ENCODE peak calls at places on chromosomes 3 and 15, in ten cellular contexts. One of them, this sample, is unnamed.

GRCh38 chr3:67906256-67906655 is 251.8 kb upstream of the SUCLG2 start:
- DNase-seq in activated CD4-positive, alpha-beta T cell treated with anti-CD3 and anti-CD28 coated beads, Interleukin-2, amount 10 ng/mL, durations not matched to agents 7 days and 5 days: no peak
- DNase-seq in HT-29: no peak
- DNase-seq in HL-60: no peak
- DNase-seq in neural crest cell: no peak
- DNase-seq in activated CD8-positive, alpha-beta memory T cell treated with anti-CD3 and anti-CD28 coated beads for 1 hour: no peak
- DNase-seq in NCI-H1417: no peak
- DNase-seq in stimulated activated CD4-positive, alpha-beta T cell treated with anti-CD3 and anti-CD28 coated beads, Interleukin-12 subunit alpha, Interleukin-12 subunit beta, amount 100 ng/mL, for 4 hours: no peak
- DNase-seq in cardiac fibroblast: no peak
- DNase-seq in amygdala: no peak
- DNase-seq in this sample: no peak

GRCh38 chr15:100008258-100008657 is 275.0 kb upstream of the LYSMD4 start:
- DNase-seq in activated CD4-positive, alpha-beta T cell treated with anti-CD3 and anti-CD28 coated beads, Interleukin-2, amount 10 ng/mL, durations not matched to agents 7 days and 5 days: no peak
- DNase-seq in HT-29: no peak
- DNase-seq in HL-60: no peak
- DNase-seq in neural crest cell: no peak
- DNase-seq in activated CD8-positive, alpha-beta memory T cell treated with anti-CD3 and anti-CD28 coated beads for 1 hour: no peak
- DNase-seq in NCI-H1417: no peak
- DNase-seq in stimulated activated CD4-positive, alpha-beta T cell treated with anti-CD3 and anti-CD28 coated beads, Interleukin-12 subunit alpha, Interleukin-12 subunit beta, amount 100 ng/mL, for 4 hours: no peak
- DNase-seq in cardiac fibroblast: no peak
- DNase-seq in amygdala: no peak
- DNase-seq in this sample: no peak

GRCh38 chr3:133472242-133472641 is 72.4 kb downstream of the BFSP2 start:
- DNase-seq in activated CD4-positive, alpha-beta T cell treated with anti-CD3 and anti-CD28 coated beads, Interleukin-2, amount 10 ng/mL, durations not matched to agents 7 days and 5 days: no peak
- DNase-seq in HT-29: peak
- DNase-seq in HL-60: no peak
- DNase-seq in neural crest cell: peak
- DNase-seq in activated CD8-positive, alpha-beta memory T cell treated with anti-CD3 and anti-CD28 coated beads for 1 hour: no peak
- DNase-seq in NCI-H1417: no peak
- DNase-seq in stimulated activated CD4-positive, alpha-beta T cell treated with anti-CD3 and anti-CD28 coated beads, Interleukin-12 subunit alpha, Interleukin-12 subunit beta, amount 100 ng/mL, for 4 hours: no peak
- DNase-seq in cardiac fibroblast: no peak
- DNase-seq in amygdala: no peak
- DNase-seq in this sample: no peak

GRCh38 chr3:65787827-65788226 is 250.9 kb downstream of the MAGI1 start:
- DNase-seq in activated CD4-positive, alpha-beta T cell treated with anti-CD3 and anti-CD28 coated beads, Interleukin-2, amount 10 ng/mL, durations not matched to agents 7 days and 5 days: no peak
- DNase-seq in HT-29: no peak
- DNase-seq in HL-60: no peak
- DNase-seq in neural crest cell: no peak
- DNase-seq in activated CD8-positive, alpha-beta memory T cell treated with anti-CD3 and anti-CD28 coated beads for 1 hour: no peak
- DNase-seq in NCI-H1417: no peak
- DNase-seq in stimulated activated CD4-positive, alpha-beta T cell treated with anti-CD3 and anti-CD28 coated beads, Interleukin-12 subunit alpha, Interleukin-12 subunit beta, amount 100 ng/mL, for 4 hours: no peak
- DNase-seq in cardiac fibroblast: no peak
- DNase-seq in amygdala: no peak
- DNase-seq in this sample: no peak

GRCh38 chr15:39273805-39274411 is 307.0 kb upstream of the THBS1 start:
- DNase-seq in activated CD4-positive, alpha-beta T cell treated with anti-CD3 and anti-CD28 coated beads, Interleukin-2, amount 10 ng/mL, durations not matched to agents 7 days and 5 days: no peak
- DNase-seq in HT-29: peak
- DNase-seq in HL-60: no peak
- DNase-seq in neural crest cell: no peak
- DNase-seq in activated CD8-positive, alpha-beta memory T cell treated with anti-CD3 and anti-CD28 coated beads for 1 hour: no peak
- DNase-seq in NCI-H1417: peak
- DNase-seq in stimulated activated CD4-positive, alpha-beta T cell treated with anti-CD3 and anti-CD28 coated beads, Interleukin-12 subunit alpha, Interleukin-12 subunit beta, amount 100 ng/mL, for 4 hours: no peak
- DNase-seq in cardiac fibroblast: peak
- DNase-seq in amygdala: no peak
- DNase-seq in this sample: peak

GRCh38 chr3:45441570-45442313 is 53.4 kb downstream of the LARS2 start:
- DNase-seq in activated CD4-positive, alpha-beta T cell treated with anti-CD3 and anti-CD28 coated beads, Interleukin-2, amount 10 ng/mL, durations not matched to agents 7 days and 5 days: no peak
- DNase-seq in HT-29: no peak
- DNase-seq in HL-60: no peak
- DNase-seq in neural crest cell: no peak
- DNase-seq in activated CD8-positive, alpha-beta memory T cell treated with anti-CD3 and anti-CD28 coated beads for 1 hour: no peak
- DNase-seq in NCI-H1417: no peak
- DNase-seq in stimulated activated CD4-positive, alpha-beta T cell treated with anti-CD3 and anti-CD28 coated beads, Interleukin-12 subunit alpha, Interleukin-12 subunit beta, amount 100 ng/mL, for 4 hours: no peak
- DNase-seq in cardiac fibroblast: no peak
- DNase-seq in amygdala: no peak
- DNase-seq in this sample: no peak

GRCh38 chr3:144259267-144259666 is 287.6 kb downstream of the DIPK2A start:
- DNase-seq in activated CD4-positive, alpha-beta T cell treated with anti-CD3 and anti-CD28 coated beads, Interleukin-2, amount 10 ng/mL, durations not matched to agents 7 days and 5 days: no peak
- DNase-seq in HT-29: no peak
- DNase-seq in HL-60: no peak
- DNase-seq in neural crest cell: no peak
- DNase-seq in activated CD8-positive, alpha-beta memory T cell treated with anti-CD3 and anti-CD28 coated beads for 1 hour: no peak
- DNase-seq in NCI-H1417: peak
- DNase-seq in stimulated activated CD4-positive, alpha-beta T cell treated with anti-CD3 and anti-CD28 coated beads, Interleukin-12 subunit alpha, Interleukin-12 subunit beta, amount 100 ng/mL, for 4 hours: no peak
- DNase-seq in cardiac fibroblast: no peak
- DNase-seq in amygdala: no peak
- DNase-seq in this sample: no peak

GRCh38 chr3:126181398-126181725 is 976 bp upstream of the ALDH1L1 start:
- DNase-seq in activated CD4-positive, alpha-beta T cell treated with anti-CD3 and anti-CD28 coated beads, Interleukin-2, amount 10 ng/mL, durations not matched to agents 7 days and 5 days: no peak
- DNase-seq in HT-29: no peak
- DNase-seq in HL-60: no peak
- DNase-seq in neural crest cell: no peak
- DNase-seq in activated CD8-positive, alpha-beta memory T cell treated with anti-CD3 and anti-CD28 coated beads for 1 hour: no peak
- DNase-seq in NCI-H1417: no peak
- DNase-seq in stimulated activated CD4-positive, alpha-beta T cell treated with anti-CD3 and anti-CD28 coated beads, Interleukin-12 subunit alpha, Interleukin-12 subunit beta, amount 100 ng/mL, for 4 hours: no peak
- DNase-seq in cardiac fibroblast: no peak
- DNase-seq in amygdala: no peak
- DNase-seq in this sample: no peak

GRCh38 chr15:92025717-92026270 is 172.3 kb downstream of the SLCO3A1 start:
- DNase-seq in activated CD4-positive, alpha-beta T cell treated with anti-CD3 and anti-CD28 coated beads, Interleukin-2, amount 10 ng/mL, durations not matched to agents 7 days and 5 days: no peak
- DNase-seq in HT-29: no peak
- DNase-seq in HL-60: no peak
- DNase-seq in neural crest cell: no peak
- DNase-seq in activated CD8-positive, alpha-beta memory T cell treated with anti-CD3 and anti-CD28 coated beads for 1 hour: no peak
- DNase-seq in NCI-H1417: no peak
- DNase-seq in stimulated activated CD4-positive, alpha-beta T cell treated with anti-CD3 and anti-CD28 coated beads, Interleukin-12 subunit alpha, Interleukin-12 subunit beta, amount 100 ng/mL, for 4 hours: no peak
- DNase-seq in cardiac fibroblast: no peak
- DNase-seq in amygdala: no peak
- DNase-seq in this sample: no peak

GRCh38 chr15:61379005-61379404 is 149.9 kb upstream of the RORA start:
- DNase-seq in activated CD4-positive, alpha-beta T cell treated with anti-CD3 and anti-CD28 coated beads, Interleukin-2, amount 10 ng/mL, durations not matched to agents 7 days and 5 days: no peak
- DNase-seq in HT-29: no peak
- DNase-seq in HL-60: no peak
- DNase-seq in neural crest cell: no peak
- DNase-seq in activated CD8-positive, alpha-beta memory T cell treated with anti-CD3 and anti-CD28 coated beads for 1 hour: no peak
- DNase-seq in NCI-H1417: no peak
- DNase-seq in stimulated activated CD4-positive, alpha-beta T cell treated with anti-CD3 and anti-CD28 coated beads, Interleukin-12 subunit alpha, Interleukin-12 subunit beta, amount 100 ng/mL, for 4 hours: no peak
- DNase-seq in cardiac fibroblast: no peak
- DNase-seq in amygdala: no peak
- DNase-seq in this sample: no peak

GRCh38 chr3:156681003-156681402 is 6.6 kb downstream of the TIPARP start:
- DNase-seq in activated CD4-positive, alpha-beta T cell treated with anti-CD3 and anti-CD28 coated beads, Interleukin-2, amount 10 ng/mL, durations not matched to agents 7 days and 5 days: no peak
- DNase-seq in HT-29: peak
- DNase-seq in HL-60: peak
- DNase-seq in neural crest cell: no peak
- DNase-seq in activated CD8-positive, alpha-beta memory T cell treated with anti-CD3 and anti-CD28 coated beads for 1 hour: no peak
- DNase-seq in NCI-H1417: peak
- DNase-seq in stimulated activated CD4-positive, alpha-beta T cell treated with anti-CD3 and anti-CD28 coated beads, Interleukin-12 subunit alpha, Interleukin-12 subunit beta, amount 100 ng/mL, for 4 hours: no peak
- DNase-seq in cardiac fibroblast: peak
- DNase-seq in amygdala: no peak
- DNase-seq in this sample: peak

GRCh38 chr3:152444029-152444641 is 175.4 kb downstream of the MBNL1 start:
- DNase-seq in activated CD4-positive, alpha-beta T cell treated with anti-CD3 and anti-CD28 coated beads, Interleukin-2, amount 10 ng/mL, durations not matched to agents 7 days and 5 days: no peak
- DNase-seq in HT-29: peak
- DNase-seq in HL-60: no peak
- DNase-seq in neural crest cell: no peak
- DNase-seq in activated CD8-positive, alpha-beta memory T cell treated with anti-CD3 and anti-CD28 coated beads for 1 hour: no peak
- DNase-seq in NCI-H1417: peak
- DNase-seq in stimulated activated CD4-positive, alpha-beta T cell treated with anti-CD3 and anti-CD28 coated beads, Interleukin-12 subunit alpha, Interleukin-12 subunit beta, amount 100 ng/mL, for 4 hours: no peak
- DNase-seq in cardiac fibroblast: peak
- DNase-seq in amygdala: no peak
- DNase-seq in this sample: peak